ENCODE peak calls at places on chromosomes 2 and 18, in four cellular contexts. S, C, X and W are unnamed samples.
A peak's percentile ranks its signal among the peaks of the same experiment; 100 is the strongest.

GRCh38 chr2:88753833-88754584 is 62.5 kb downstream of the RPIA start:
- DNase-seq in S (no peak), C (no peak), X (no peak), W (no peak)

GRCh38 chr18:22838639-22839487 is 94.3 kb upstream of the RBBP8 start:
- DNase-seq in S (no peak), C (no peak), X (no peak), W (no peak)

GRCh38 chr2:172442072-172442895 is 14.9 kb downstream of the ITGA6 start:
- DNase-seq in S (no peak), C (peak; percentile 86), X (peak; percentile 87), W (peak; percentile 99)

GRCh38 chr2:65081232-65081685 is 25.0 kb downstream of the CEP68 start:
- DNase-seq in S (no peak), C (no peak), X (no peak), W (no peak)

GRCh38 chr2:11677146-11678055 is 7.4 kb upstream of the NTSR2 start:
- DNase-seq in S (no peak), C (no peak), X (no peak), W (no peak)

GRCh38 chr2:38146917-38147307 is 71.0 kb upstream of the CYP1B1 start:
- DNase-seq in S (no peak), C (peak; percentile 80), X (no peak), W (peak; percentile 82)

GRCh38 chr2:197847666-197848401 is 43.4 kb downstream of the PLCL1 start:
- DNase-seq in S (no peak), C (no peak), X (no peak), W (no peak)

GRCh38 chr2:215784371-215784783 is 229.0 kb downstream of the MREG start:
- DNase-seq in S (no peak), C (no peak), X (no peak), W (no peak)

GRCh38 chr2:239756392-239757153 is 268.6 kb downstream of the NDUFA10 start:
- DNase-seq in S (no peak), C (no peak), X (no peak), W (no peak)

GRCh38 chr18:44727291-44727690 is 46.6 kb downstream of the SETBP1 start:
- DNase-seq in S (no peak), C (no peak), X (no peak), W (no peak)

GRCh38 chr2:103520547-103520946 is 758.7 kb downstream of the TMEM182 start:
- DNase-seq in S (no peak), C (no peak), X (no peak), W (no peak)

GRCh38 chr2:235674116-235674515 is 180.3 kb downstream of the AGAP1 start:
- DNase-seq in S (no peak), C (no peak), X (no peak), W (no peak)

GRCh38 chr2:2542966-2543555 is 212.0 kb upstream of the MYT1L start:
- DNase-seq in S (no peak), C (no peak), X (no peak), W (no peak)

GRCh38 chr2:8346706-8347430 is 335.0 kb upstream of the ID2 start:
- DNase-seq in S (no peak), C (no peak), X (no peak), W (no peak)

GRCh38 chr2:157024129-157024528 is 233.4 kb upstream of the GALNT5 start:
- DNase-seq in S (no peak), C (no peak), X (no peak), W (no peak)

GRCh38 chr2:187529248-187529976 is 24.8 kb downstream of the TFPI start:
- DNase-seq in S (no peak), C (no peak), X (no peak), W (no peak)

GRCh38 chr2:187525164-187525900 is 28.9 kb downstream of the TFPI start:
- DNase-seq in S (no peak), C (no peak), X (no peak), W (no peak)

GRCh38 chr2:187526776-187527175 is 27.5 kb downstream of the TFPI start:
- DNase-seq in S (no peak), C (no peak), X (no peak), W (no peak)

GRCh38 chr2:187528042-187528441 is 26.2 kb downstream of the TFPI start:
- DNase-seq in S (no peak), C (no peak), X (no peak), W (no peak)

GRCh38 chr2:187527262-187527661 is 27.0 kb downstream of the TFPI start:
- DNase-seq in S (no peak), C (no peak), X (no peak), W (no peak)
- H3K27ac ChIP-seq in S (no peak overlapping the region), C (peak overlapping the region; percentile 75), X (no peak overlapping the region), W (no peak overlapping the region)

GRCh38 chr18:32730068-32730467 is 42.8 kb downstream of the KLHL14 start:
- DNase-seq in S (no peak), C (no peak), X (no peak), W (no peak)

GRCh38 chr18:32734442-32734841 is 38.4 kb downstream of the KLHL14 start:
- DNase-seq in S (no peak), C (no peak), X (no peak), W (no peak)

GRCh38 chr18:32730620-32731021 is 42.2 kb downstream of the KLHL14 start:
- DNase-seq in S (no peak), C (no peak), X (no peak), W (no peak)

GRCh38 chr18:32735781-32736180 is 37.0 kb downstream of the KLHL14 start:
- DNase-seq in S (no peak), C (no peak), X (no peak), W (no peak)

DNA sequence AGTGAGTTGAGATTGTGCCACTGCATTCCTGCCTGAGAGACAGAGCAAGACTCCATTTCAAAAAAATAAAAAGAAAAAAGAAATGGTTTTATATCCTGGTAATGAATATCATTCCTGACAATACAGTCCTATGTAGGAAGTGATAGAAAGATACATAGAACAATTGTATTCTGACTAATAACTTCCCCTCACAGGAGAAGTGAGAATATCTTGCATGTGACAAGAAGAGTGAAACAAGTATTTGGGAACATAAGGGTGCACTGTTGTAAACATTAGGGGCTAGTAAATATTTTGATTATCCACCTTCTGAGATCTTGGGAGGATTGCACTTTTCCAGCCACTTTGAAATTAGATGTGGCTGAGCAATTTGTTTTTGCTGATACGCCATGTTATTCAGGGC is 40.7 kb downstream of the KLHL14 start:
- DNase-seq in S (no peak), C (no peak), X (no peak), W (no peak)
- H3K4me3 ChIP-seq in S (no peak overlapping the region), C (no peak overlapping the region), X (no peak overlapping the region), W (no peak overlapping the region)

GRCh38 chr2:154706660-154707059 is 8.2 kb downstream of the KCNJ3 start:
- DNase-seq in S (no peak), C (no peak), X (no peak), W (no peak)

GRCh38 chr2:154710685-154711084 is 12.2 kb downstream of the KCNJ3 start:
- DNase-seq in S (no peak), C (no peak), X (no peak), W (no peak)

GRCh38 chr2:154707994-154708393 is 9.5 kb downstream of the KCNJ3 start:
- DNase-seq in S (no peak), C (no peak), X (no peak), W (no peak)

GRCh38 chr2:154710078-154710477 is 11.6 kb downstream of the KCNJ3 start:
- DNase-seq in S (no peak), C (no peak), X (no peak), W (no peak)

GRCh38 chr2:154709215-154709614 is 10.7 kb downstream of the KCNJ3 start:
- DNase-seq in S (no peak), C (no peak), X (no peak), W (no peak)
- H3K27ac ChIP-seq in S (no peak overlapping the region), C (no peak overlapping the region), X (no peak overlapping the region), W (no peak overlapping the region)

DNA sequence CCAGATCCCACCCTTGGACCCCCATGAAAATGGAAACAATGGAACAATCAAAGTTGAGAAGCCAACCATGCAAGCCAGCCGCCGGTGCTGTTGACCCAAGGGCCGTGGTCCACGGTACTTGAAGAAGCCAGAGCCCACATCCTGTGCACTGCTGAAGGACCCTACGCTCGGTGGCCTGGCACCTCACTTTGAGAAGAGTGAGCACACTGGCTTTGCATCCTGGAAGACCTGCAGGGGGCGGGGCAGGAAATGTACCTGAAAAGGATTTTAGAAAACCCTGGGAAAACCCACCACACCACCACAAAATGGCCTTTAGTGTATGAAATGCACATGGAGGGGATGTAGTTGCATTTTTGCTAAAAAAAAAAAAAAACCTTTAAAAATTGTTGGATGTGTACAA is 26.5 kb upstream of the TXNDC2 start:
- DNase-seq in S (no peak), C (no peak), X (no peak), W (no peak)
- H3K4me3 ChIP-seq in S (no peak overlapping the region), C (no peak overlapping the region), X (no peak overlapping the region), W (no peak overlapping the region)

DNA sequence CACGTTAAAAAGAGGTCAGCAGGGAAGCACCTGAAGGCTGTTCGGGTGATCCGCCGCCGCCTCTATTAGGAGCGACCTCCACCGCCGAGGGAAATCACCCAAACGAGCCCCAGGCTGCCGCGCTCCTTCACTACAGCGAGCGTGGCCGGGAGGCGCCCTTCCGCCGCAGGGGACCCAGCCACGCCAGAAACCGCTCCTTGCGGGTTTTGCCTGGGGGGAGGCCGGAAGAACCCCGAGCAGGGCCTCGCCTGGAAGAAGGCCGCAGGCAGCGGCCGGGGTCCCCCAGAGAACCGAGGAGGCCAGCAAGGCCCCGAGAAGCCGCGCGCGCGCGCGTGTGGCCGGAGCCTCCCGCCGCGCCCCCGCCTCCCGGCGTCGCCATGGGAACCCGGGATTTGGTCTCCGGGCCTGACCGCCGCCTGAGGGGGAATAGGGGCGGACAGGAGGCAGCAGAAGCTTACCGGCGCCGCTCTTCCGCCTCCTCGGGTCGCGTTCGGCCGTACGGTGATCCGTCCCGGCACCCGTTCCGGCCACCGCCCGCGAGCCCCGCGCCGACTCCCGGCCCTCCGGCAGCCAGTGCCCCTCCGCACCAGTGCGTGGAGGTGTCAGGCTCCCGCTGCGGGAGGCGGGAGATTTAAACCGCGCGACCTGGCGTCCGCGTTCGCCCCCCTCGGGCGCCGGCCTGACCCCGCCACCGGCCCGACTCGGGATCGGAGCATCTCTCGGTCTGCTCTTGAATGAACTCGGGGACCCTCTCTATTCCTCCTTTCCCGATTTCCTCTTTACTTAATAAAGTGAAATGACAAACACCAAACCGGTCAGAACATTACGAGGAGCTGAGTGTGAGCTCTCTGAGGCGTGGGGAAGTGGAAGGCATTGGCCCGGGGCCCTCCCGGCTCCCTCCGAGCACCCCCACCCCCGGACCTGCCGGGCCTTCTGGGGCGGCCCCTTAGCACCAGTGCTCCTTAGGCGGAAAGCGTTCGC is at the start of gene ICA1L:
- DNase-seq in S (peak; percentile 40), C (peak; percentile 26), X (peak; percentile 56), W (peak; percentile 69)
- H3K27ac ChIP-seq in S (peak within 1 kb of the TSS; percentile 21), C (peak within 1 kb of the TSS; percentile 77), X (peak within 1 kb of the TSS; percentile 75), W (peak within 1 kb of the TSS; percentile 62)

DNA sequence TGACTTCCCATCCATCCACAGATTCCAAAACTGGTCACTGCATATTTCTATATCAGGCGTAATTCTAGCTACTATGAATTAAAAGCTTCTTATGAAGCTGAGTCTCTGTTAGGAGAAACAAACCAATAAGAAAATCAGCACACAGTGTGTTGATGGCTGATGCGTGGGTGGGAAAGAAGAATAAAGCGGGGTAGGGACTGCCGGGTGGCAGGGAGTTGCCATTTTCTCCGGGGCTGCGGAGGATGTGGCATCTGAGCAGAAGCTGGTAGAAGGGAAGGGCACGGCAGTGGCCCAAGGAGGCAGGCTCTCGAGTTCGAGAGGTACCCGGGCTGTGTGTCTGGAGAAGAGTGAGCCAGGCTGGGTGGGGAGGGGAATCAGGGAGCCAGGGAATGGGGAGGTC is 48.6 kb upstream of the CHMP1B start:
- DNase-seq in S (no peak), C (no peak), X (no peak), W (no peak)
- H3K4me3 ChIP-seq in S (no peak overlapping the region), C (no peak overlapping the region), X (no peak overlapping the region), W (no peak overlapping the region)